ENCODE peak calls at places on chromosomes 5 and 9, in four cellular contexts. X is RWPE1, M is dorsolateral prefrontal cortex, T is AG10803. E is an unnamed sample.

GRCh38 chr5:88140396-88140862 is 128.2 kb downstream of the TMEM161B start:
- DNase-seq in T (no peak), M (peak), X (peak), E (no peak)

GRCh38 chr5:1551426-1551825 is 27.7 kb upstream of the LPCAT1 start:
- DNase-seq in M (no peak), T (no peak), X (no peak), E (peak)

GRCh38 chr9:971901-972511 is 4.4 kb upstream of the DMRT3 start:
- DNase-seq in X (peak), T (no peak), M (no peak), E (no peak)

GRCh38 chr5:150946351-150946905 is 41.6 kb upstream of the ZNF300 start:
- DNase-seq in M (peak), T (peak), X (no peak), E (no peak)

GRCh38 chr5:137753986-137754235 is 252 bp downstream of the HNRNPA0 start:
- DNase-seq in T (no peak), M (no peak), X (no peak), E (no peak)

GRCh38 chr5:141762790-141763368 is 80.8 kb upstream of the ARAP3 start:
- DNase-seq in X (no peak), T (no peak), M (no peak), E (peak)

GRCh38 chr5:104452554-104452953 is 890.0 kb upstream of the NUDT12 start:
- DNase-seq in X (no peak), M (no peak), T (no peak), E (no peak)

GRCh38 chr9:14660721-14661120 is 32.5 kb downstream of the ZDHHC21 start:
- DNase-seq in X (no peak), M (no peak), T (no peak), E (no peak)

GRCh38 chr5:1670342-1670741 is 129.3 kb downstream of the MRPL36 start:
- DNase-seq in X (no peak), T (peak), M (no peak), E (no peak)

GRCh38 chr9:3181049-3181953 is 337.4 kb upstream of the PUM3 start:
- DNase-seq in X (peak), M (peak), T (no peak), E (peak)

DNA sequence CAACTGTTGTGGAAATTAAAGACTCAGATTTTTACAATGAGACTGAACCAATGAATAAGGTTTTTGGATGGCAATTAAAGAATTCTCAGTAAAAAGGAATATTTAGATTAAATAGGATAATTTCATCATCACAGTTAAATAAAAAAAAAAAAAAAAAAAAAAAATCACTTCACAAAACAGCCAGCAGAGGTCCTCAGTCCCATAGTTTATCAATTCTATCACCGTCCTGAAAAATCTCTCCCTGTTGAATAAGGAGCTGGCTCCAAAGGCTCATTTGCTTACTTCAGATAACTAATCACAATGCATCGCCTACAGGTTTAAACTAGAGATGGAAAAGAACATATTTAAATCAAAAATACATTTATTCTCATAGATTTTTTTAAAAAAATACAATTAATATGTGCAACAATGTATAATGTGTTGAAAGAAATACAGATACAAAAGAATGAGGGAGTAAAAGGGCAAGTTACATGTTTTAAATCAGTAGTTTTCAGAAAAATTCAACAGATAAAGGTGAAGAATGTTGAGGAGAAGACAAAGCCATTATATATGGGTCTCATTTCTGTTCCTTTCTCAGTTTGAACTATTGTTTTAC is 175.8 kb upstream of the CHD1 start:
- DNase-seq in T (peak), X (peak), M (no peak), E (peak)
- TF ChIP-seq CTCF in T (peak), X (peak), M (peak), E (peak)

GRCh38 chr9:131012023-131012334 is 3.0 kb downstream of the LAMC3 start:
- DNase-seq in T (no peak), M (no peak), X (no peak), E (no peak)
- TF ChIP-seq CTCF in T (no peak), M (no peak), X (no peak), E (no peak)

DNA sequence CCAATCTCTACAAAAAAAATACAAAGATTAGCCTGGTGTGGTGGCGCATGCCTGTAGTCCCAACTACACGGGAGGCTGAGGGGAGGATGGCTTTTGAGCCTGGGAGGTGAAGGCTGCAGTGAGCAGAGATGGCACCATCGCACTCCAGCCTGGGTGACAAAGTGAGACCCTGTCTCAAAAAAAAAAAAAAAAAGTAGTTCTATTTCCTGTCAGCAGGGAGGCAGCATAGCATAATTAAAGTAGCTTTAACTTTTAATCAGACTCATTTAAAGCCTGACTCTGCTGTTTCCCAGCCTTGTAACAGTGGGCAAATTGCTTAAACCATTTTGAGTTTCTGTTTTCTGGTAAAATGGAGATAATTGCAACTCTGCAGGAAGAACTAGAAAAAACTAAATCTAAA is 31.2 kb downstream of the CNOT6 start:
- DNase-seq in T (no peak), X (no peak), M (no peak), E (no peak)
- TF ChIP-seq CTCF in T (no peak), X (no peak), M (no peak), E (no peak)

GRCh38 chr5:36876389-36876964 is at the start of gene NIPBL:
- DNase-seq in X (peak), T (peak), M (peak), E (peak)

GRCh38 chr5:36877667-36878420 is 1.3 kb downstream of the NIPBL start:
- DNase-seq in X (peak), T (no peak), M (no peak), E (peak)

GRCh38 chr5:36875789-36876388 is 680 bp upstream of the NIPBL start:
- DNase-seq in X (peak), M (peak), T (peak), E (peak)

GRCh38 chr5:36878421-36879088 is 2.0 kb downstream of the NIPBL start:
- DNase-seq in X (peak), T (peak), M (no peak), E (no peak)

DNA sequence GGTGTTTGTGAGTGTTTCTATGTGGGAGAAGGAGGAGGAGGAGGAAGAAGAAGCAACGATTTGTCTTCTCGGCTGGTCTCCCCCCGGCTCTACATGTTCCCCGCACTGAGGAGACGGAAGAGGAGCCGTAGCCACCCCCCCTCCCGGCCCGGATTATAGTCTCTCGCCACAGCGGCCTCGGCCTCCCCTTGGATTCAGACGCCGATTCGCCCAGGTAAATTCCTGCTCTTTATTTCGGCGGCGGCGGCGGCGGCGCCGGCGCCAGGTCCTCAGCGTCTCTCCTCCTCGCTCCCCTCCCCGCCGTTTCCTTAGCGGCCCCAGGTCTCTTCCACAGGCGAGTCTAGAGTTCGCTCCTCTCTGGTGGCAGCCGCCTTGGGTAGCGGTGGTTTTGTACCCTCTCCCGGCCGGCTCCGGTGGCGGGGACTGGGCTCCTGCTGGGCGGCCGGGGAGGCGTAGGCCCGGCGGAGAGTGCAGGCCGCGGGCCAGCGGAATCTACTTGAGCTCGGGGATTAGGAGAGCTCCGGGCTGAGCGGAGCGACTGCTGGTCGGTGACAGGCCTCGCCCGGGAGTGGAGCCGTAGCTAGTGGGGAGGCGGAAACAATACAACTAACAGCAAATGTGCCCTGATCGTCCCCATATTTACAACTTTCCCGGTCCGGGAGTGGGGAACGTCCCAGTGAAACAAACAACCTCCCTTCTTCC is 547 bp downstream of the NIPBL start:
- DNase-seq in X (peak), T (peak), M (peak), E (peak)
- TF ChIP-seq CTCF in X (no peak), T (no peak), M (no peak), E (no peak)

GRCh38 chr9:121169094-121169601 is 32.5 kb downstream of the RAB14 start:
- DNase-seq in M (no peak), T (peak), X (peak), E (no peak)
- TF ChIP-seq CTCF in M (no peak), T (peak), X (peak), E (no peak)

GRCh38 chr9:22529426-22530199 is 83.0 kb downstream of the DMRTA1 start:
- DNase-seq in M (no peak), X (peak), T (no peak), E (no peak)

DNA sequence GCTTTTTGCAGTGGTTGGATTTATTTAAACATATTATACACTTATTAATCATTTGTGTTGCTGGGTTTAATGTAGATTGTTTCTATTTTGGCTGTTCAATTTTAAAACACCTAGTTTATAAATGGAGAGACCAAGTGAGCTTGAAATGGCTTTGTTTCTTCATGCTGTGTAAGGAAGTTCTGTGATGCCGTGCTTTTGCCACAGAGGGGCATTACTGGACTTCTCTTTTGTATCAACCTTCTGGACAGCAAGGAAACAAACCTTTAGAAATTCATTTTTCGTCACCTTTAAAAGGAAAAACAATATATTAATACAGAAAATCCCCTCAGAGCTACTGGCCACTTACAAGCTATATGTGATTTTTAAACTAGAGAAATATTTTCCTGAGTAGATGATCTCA is 81.9 kb downstream of the DMRTA1 start:
- DNase-seq in M (peak), X (no peak), T (peak), E (no peak)
- TF ChIP-seq CTCF in M (peak), X (peak), T (peak), E (no peak)

GRCh38 chr5:126830061-126830460 is 53.1 kb downstream of the LMNB1 start:
- DNase-seq in M (no peak), T (no peak), X (no peak), E (no peak)

GRCh38 chr5:126826619-126827215 is 49.8 kb downstream of the LMNB1 start:
- DNase-seq in X (no peak), T (no peak), M (no peak), E (no peak)

GRCh38 chr5:126836778-126837177 is 59.8 kb downstream of the LMNB1 start:
- DNase-seq in T (no peak), M (no peak), X (no peak), E (no peak)

GRCh38 chr5:126829098-126829497 is 52.2 kb downstream of the LMNB1 start:
- DNase-seq in M (no peak), X (no peak), T (no peak), E (no peak)

GRCh38 chr5:126831175-126831574 is 54.2 kb downstream of the LMNB1 start:
- DNase-seq in X (no peak), M (no peak), T (no peak), E (no peak)
- TF ChIP-seq CTCF in X (no peak), M (no peak), T (no peak), E (no peak)

GRCh38 chr5:72556351-72557146 is 49.3 kb upstream of the ZNF366 start:
- DNase-seq in X (no peak), M (peak), T (peak), E (peak)
- TF ChIP-seq CTCF in X (no peak), M (no peak), T (peak), E (peak)

GRCh38 chr5:6831678-6832077 is 118.4 kb downstream of the TENT4A start:
- DNase-seq in T (no peak), M (no peak), X (no peak), E (no peak)
- TF ChIP-seq CTCF in T (no peak), M (no peak), X (no peak), E (no peak)